ENCODE peak calls at places on chromosomes 2 and 18, in four cellular contexts. M is HFFc6; N is HTR-8/SVneo; U is CD8-positive, alpha-beta T cell. P is an unnamed sample.
A peak's percentile ranks its signal among the peaks of the same experiment; 100 is the strongest.

GRCh38 chr18:51251625-51252024 is 54.1 kb upstream of the MEX3C start:
- DNase-seq in M (no peak), N (no peak), U (no peak), P (no peak)

GRCh38 chr2:105329197-105329554 is 359 bp downstream of the TGFBRAP1 start:
- DNase-seq in M (no peak), N (no peak), U (no peak), P (no peak)

GRCh38 chr2:235727891-235728380 is 234.1 kb downstream of the AGAP1 start:
- DNase-seq in M (no peak), N (no peak), U (no peak), P (no peak)

GRCh38 chr18:55245200-55245599 is 285.9 kb upstream of the CCDC68 start:
- DNase-seq in M (peak; percentile 45), N (no peak), U (no peak), P (no peak)

GRCh38 chr2:84300030-84301029 is 158.8 kb downstream of the SUCLG1 start:
- DNase-seq in M (no peak), N (no peak), U (no peak), P (no peak)

GRCh38 chr2:54372361-54372760 is 83.8 kb upstream of the SPTBN1 start:
- DNase-seq in M (no peak), N (no peak), U (no peak), P (no peak)

GRCh38 chr2:50791271-50791670 is 240.7 kb downstream of the NRXN1 start:
- DNase-seq in M (no peak), N (no peak), U (no peak), P (no peak)

GRCh38 chr2:111168528-111168929 is 47.8 kb downstream of the BCL2L11 start:
- DNase-seq in M (peak; percentile 77), N (peak; percentile 70), U (no peak), P (peak; percentile 48)

GRCh38 chr2:167438206-167438605 is 549.9 kb downstream of the XIRP2 start:
- DNase-seq in M (no peak), N (no peak), U (no peak), P (no peak)

GRCh38 chr2:197869501-197870111 is 65.2 kb downstream of the PLCL1 start:
- DNase-seq in M (no peak), N (no peak), U (no peak), P (no peak)

GRCh38 chr2:170817247-170817998 is 736 bp downstream of the GAD1 start:
- DNase-seq in M (no peak), N (no peak), U (no peak), P (no peak)

GRCh38 chr2:63364866-63365265 is 223.4 kb downstream of the WDPCP start:
- DNase-seq in M (no peak), N (no peak), U (no peak), P (no peak)

GRCh38 chr2:40244251-40245010 is 207.5 kb downstream of the SLC8A1 start:
- DNase-seq in M (peak; percentile 49), N (peak; percentile 57), U (no peak), P (no peak)

GRCh38 chr18:42925036-42925435 is 190.4 kb downstream of the RIT2 start:
- DNase-seq in M (no peak), N (no peak), U (no peak), P (no peak)

GRCh38 chr2:162123806-162124758 is 28.0 kb downstream of the GCG start:
- DNase-seq in M (peak; percentile 57), N (no peak), U (no peak), P (no peak)

GRCh38 chr18:49019446-49020045 is 68.8 kb upstream of the SMAD7 start:
- DNase-seq in M (no peak), N (no peak), U (no peak), P (no peak)

GRCh38 chr2:120914839-120915521 is 179.3 kb downstream of the GLI2 start:
- DNase-seq in M (peak; percentile 92), N (peak; percentile 84), U (no peak), P (peak; percentile 73)

GRCh38 chr2:60359569-60359968 is 193.9 kb downstream of the BCL11A start:
- DNase-seq in M (no peak), N (no peak), U (no peak), P (no peak)

GRCh38 chr2:101427743-101428142 is 40.4 kb upstream of the CREG2 start:
- DNase-seq in M (no peak), N (no peak), U (no peak), P (no peak)

GRCh38 chr2:172639823-172640222 is 83.9 kb downstream of the PDK1 start:
- DNase-seq in M (peak; percentile 87), N (peak; percentile 47), U (no peak), P (peak; percentile 60)

GRCh38 chr2:40827371-40827770 is 375.5 kb upstream of the SLC8A1 start:
- DNase-seq in M (no peak), N (no peak), U (no peak), P (no peak)

GRCh38 chr18:69367104-69367503 is 33.6 kb upstream of the DOK6 start:
- DNase-seq in M (no peak), N (no peak), U (no peak), P (no peak)

GRCh38 chr2:7899241-7899640 is 782.6 kb upstream of the ID2 start:
- DNase-seq in M (no peak), N (no peak), U (no peak), P (no peak)

GRCh38 chr2:181371782-181372292 is 85.3 kb upstream of the ITGA4 start:
- DNase-seq in M (peak; percentile 35), N (peak; percentile 3), U (no peak), P (no peak)

GRCh38 chr2:5433855-5434254 is 258.3 kb upstream of the SOX11 start:
- DNase-seq in M (no peak), N (no peak), U (no peak), P (no peak)

GRCh38 chr2:25566694-25567093 is 106.7 kb downstream of the DTNB start:
- DNase-seq in M (no peak), N (no peak), U (no peak), P (no peak)

GRCh38 chr2:134549104-134549503 is 169.7 kb downstream of the TMEM163 start:
- DNase-seq in M (peak; percentile 16), N (no peak), U (no peak), P (peak; percentile 17)

GRCh38 chr2:25347846-25348245 is 6.1 kb upstream of the DNMT3A start:
- DNase-seq in M (no peak), N (no peak), U (no peak), P (no peak)

GRCh38 chr2:59301466-59302402 is 1060.6 kb upstream of the FANCL start:
- DNase-seq in M (peak; percentile 3), N (peak; percentile 21), U (no peak), P (peak; percentile 42)

GRCh38 chr18:37450434-37451133 is 115.0 kb downstream of the CELF4 start:
- DNase-seq in M (peak; percentile 71), N (no peak), U (no peak), P (no peak)

GRCh38 chr2:239299218-239299939 is 101.4 kb downstream of the HDAC4 start:
- DNase-seq in M (no peak), N (no peak), U (no peak), P (no peak)

GRCh38 chr2:118322381-118322780 is 234.1 kb downstream of the INSIG2 start:
- DNase-seq in M (no peak), N (no peak), U (no peak), P (no peak)

GRCh38 chr2:173644146-173644545 is 289.5 kb downstream of the CDCA7 start:
- DNase-seq in M (peak; percentile 66), N (no peak), U (no peak), P (peak; percentile 25)

GRCh38 chr2:45409677-45410076 is 201.4 kb downstream of the SRBD1 start:
- DNase-seq in M (no peak), N (no peak), U (no peak), P (no peak)

P was measured in GM04504.